ENCODE peak calls at places on chromosomes 1 and 21, in seven cellular contexts. J is body of pancreas, C is nephron progenitor cell, D is GM03348, K is NCI-H510A treated with DMSO at 0.1 percent for 48 hours, Q is hepatic stellate cell, B is NCI-H1105 treated with DMSO at 0.1 percent for 48 hours. E is an unnamed sample.

GRCh38 chr1:89298461-89298860 is 25.8 kb upstream of the GBP5 start:
- DNase-seq in J (no peak), C (no peak), D (no peak), K (no peak), Q (no peak), B (no peak), E (no peak)

GRCh38 chr1:24683713-24684162 is 40.6 kb downstream of the SRRM1 start:
- DNase-seq in J (peak), C (no peak), D (peak), K (no peak), Q (peak), B (no peak), E (peak)

GRCh38 chr1:155188268-155188667 is 14.6 kb downstream of the TRIM46 start:
- DNase-seq in J (peak), C (no peak), D (no peak), K (no peak), Q (no peak), B (no peak), E (no peak)

GRCh38 chr21:46109251-46110221 is 11.6 kb downstream of the COL6A2 start:
- DNase-seq in J (no peak), C (no peak), D (peak), K (no peak), Q (no peak), B (no peak), E (no peak)

GRCh38 chr1:183279835-183280234 is 93.8 kb downstream of the LAMC2 start:
- DNase-seq in J (no peak), C (no peak), D (peak), K (no peak), Q (peak), B (no peak), E (no peak)

GRCh38 chr1:2961661-2962060 is 59.6 kb upstream of the ACTRT2 start:
- DNase-seq in J (peak), C (no peak), D (no peak), K (no peak), Q (no peak), B (no peak), E (no peak)

GRCh38 chr1:51686450-51686849 is 69.6 kb downstream of the OSBPL9 start:
- DNase-seq in J (no peak), C (no peak), D (no peak), K (no peak), Q (no peak), B (no peak), E (no peak)

GRCh38 chr1:19461352-19461645 is 24.0 kb downstream of the CAPZB start:
- DNase-seq in J (no peak), C (no peak), D (no peak), K (no peak), Q (no peak), B (no peak), E (no peak)

GRCh38 chr1:90850181-90850924 is 133.3 kb upstream of the BARHL2 start:
- DNase-seq in J (peak), C (peak), D (peak), K (peak), Q (peak), B (no peak), E (no peak)

GRCh38 chr1:110524311-110525249 is 5.6 kb upstream of the KCNA10 start:
- DNase-seq in J (peak), C (peak), D (peak), K (peak), Q (peak), B (peak), E (no peak)

GRCh38 chr1:160704250-160704649 is 7.4 kb downstream of the CD48 start:
- DNase-seq in J (no peak), C (no peak), D (no peak), K (no peak), Q (no peak), B (no peak), E (no peak)

GRCh38 chr1:221394011-221394544 is 347.8 kb downstream of the DUSP10 start:
- DNase-seq in J (no peak), C (no peak), D (peak), K (no peak), Q (peak), B (peak), E (peak)

GRCh38 chr21:46212721-46213484 is 15.7 kb downstream of the LSS start:
- DNase-seq in J (no peak), C (no peak), D (no peak), K (no peak), Q (no peak), B (no peak), E (no peak)

GRCh38 chr1:231550448-231550781 is 21.9 kb downstream of the TSNAX start:
- DNase-seq in J (no peak), C (no peak), D (no peak), K (peak), Q (no peak), B (no peak), E (no peak)

GRCh38 chr1:204503122-204503912 is 8.7 kb upstream of the PIK3C2B start:
- DNase-seq in J (no peak), C (no peak), D (peak), K (peak), Q (peak), B (peak), E (no peak)

GRCh38 chr1:40264354-40264781 is 6.3 kb downstream of the ZMPSTE24 start:
- DNase-seq in J (no peak), C (no peak), D (no peak), K (no peak), Q (no peak), B (no peak), E (no peak)

GRCh38 chr1:6260961-6261614 is at the start of gene GPR153:
- DNase-seq in J (no peak), C (peak), D (peak), K (peak), Q (peak), B (peak), E (no peak)

GRCh38 chr1:29171089-29171488 is 10.6 kb downstream of the SRSF4 start:
- DNase-seq in J (no peak), C (no peak), D (peak), K (no peak), Q (no peak), B (no peak), E (no peak)

GRCh38 chr21:38505654-38506523 is 7.6 kb upstream of the ERG start:
- DNase-seq in J (peak), C (no peak), D (peak), K (peak), Q (peak), B (peak), E (no peak)

E was measured in epithelial cell of proximal tubule.